ENCODE peak calls at places on chromosome 21, in four cellular contexts. W is esophagus squamous epithelium, L is sigmoid colon, O is HCT116. B is an unnamed sample.

GRCh38 chr21:24995206-24995605 is 612.1 kb downstream of the MRPL39 start:
- DNase-seq in W (no peak), L (no peak), O (no peak), B (no peak)

GRCh38 chr21:29870814-29871213 is 69.0 kb downstream of the GRIK1 start:
- DNase-seq in W (no peak), L (no peak), O (no peak), B (no peak)

GRCh38 chr21:29248124-29248523 is 50.6 kb upstream of the BACH1 start:
- DNase-seq in W (no peak), L (no peak), O (no peak), B (no peak)

GRCh38 chr21:43778469-43779335 is 2.6 kb upstream of the CSTB start:
- DNase-seq in W (no peak), L (no peak), O (no peak), B (no peak)

GRCh38 chr21:16942703-16943102 is 570.1 kb upstream of the CXADR start:
- DNase-seq in W (no peak), L (no peak), O (no peak), B (no peak)

GRCh38 chr21:35476616-35477395 is 427.7 kb upstream of the RUNX1 start:
- DNase-seq in W (no peak), L (no peak), O (no peak), B (no peak)

GRCh38 chr21:28642891-28643290 is 349.8 kb downstream of the LTN1 start:
- DNase-seq in W (no peak), L (no peak), O (no peak), B (no peak)

GRCh38 chr21:42575111-42575510 is 61.5 kb downstream of the SLC37A1 start:
- DNase-seq in W (no peak), L (no peak), O (no peak), B (no peak)

GRCh38 chr21:42527489-42528158 is 14.0 kb downstream of the SLC37A1 start:
- DNase-seq in W (no peak), L (no peak), O (no peak), B (no peak)

GRCh38 chr21:35426484-35426883 is 377.4 kb upstream of the RUNX1 start:
- DNase-seq in W (no peak), L (no peak), O (no peak), B (no peak)

GRCh38 chr21:27079807-27080206 is 112.9 kb upstream of the ADAMTS5 start:
- DNase-seq in W (no peak), L (no peak), O (no peak), B (no peak)

GRCh38 chr21:38985423-38986378 is 180.0 kb downstream of the ETS2 start:
- DNase-seq in W (no peak), L (peak; percentile 91), O (no peak), B (no peak)

GRCh38 chr21:21196848-21197247 is 198.6 kb downstream of the NCAM2 start:
- DNase-seq in W (no peak), L (no peak), O (no peak), B (no peak)

GRCh38 chr21:21200939-21201610 is 202.9 kb downstream of the NCAM2 start:
- DNase-seq in W (no peak), L (no peak), O (no peak), B (no peak)

GRCh38 chr21:21200103-21200938 is 202.1 kb downstream of the NCAM2 start:
- DNase-seq in W (no peak), L (peak; percentile 83), O (no peak), B (no peak)

GRCh38 chr21:21196087-21196486 is 197.9 kb downstream of the NCAM2 start:
- DNase-seq in W (no peak), L (no peak), O (no peak), B (no peak)

GRCh38 chr21:21199342-21200102 is 201.3 kb downstream of the NCAM2 start:
- DNase-seq in W (no peak), L (no peak), O (no peak), B (no peak)
- TF ChIP-seq POLR2A in W (no peak), L (no peak), O (no peak), B (no peak)

GRCh38 chr21:31182231-31183129 is 144.2 kb upstream of the KRTAP19-8 start:
- DNase-seq in W (no peak), L (no peak), O (no peak), B (no peak)

GRCh38 chr21:31176725-31177124 is 138.4 kb upstream of the KRTAP19-8 start:
- DNase-seq in W (no peak), L (no peak), O (no peak), B (no peak)

GRCh38 chr21:31181089-31181757 is 142.9 kb upstream of the KRTAP19-8 start:
- DNase-seq in W (no peak), L (no peak), O (no peak), B (no peak)

GRCh38 chr21:31184462-31184861 is 146.2 kb upstream of the KRTAP19-8 start:
- DNase-seq in W (no peak), L (no peak), O (no peak), B (no peak)

GRCh38 chr21:31180256-31181088 is 142.2 kb upstream of the KRTAP19-8 start:
- DNase-seq in W (no peak), L (no peak), O (peak; percentile 24), B (no peak)
- H3K4me3 ChIP-seq in W (no peak overlapping the region), L (no peak overlapping the region), O (no peak overlapping the region), B (no peak overlapping the region)

DNA sequence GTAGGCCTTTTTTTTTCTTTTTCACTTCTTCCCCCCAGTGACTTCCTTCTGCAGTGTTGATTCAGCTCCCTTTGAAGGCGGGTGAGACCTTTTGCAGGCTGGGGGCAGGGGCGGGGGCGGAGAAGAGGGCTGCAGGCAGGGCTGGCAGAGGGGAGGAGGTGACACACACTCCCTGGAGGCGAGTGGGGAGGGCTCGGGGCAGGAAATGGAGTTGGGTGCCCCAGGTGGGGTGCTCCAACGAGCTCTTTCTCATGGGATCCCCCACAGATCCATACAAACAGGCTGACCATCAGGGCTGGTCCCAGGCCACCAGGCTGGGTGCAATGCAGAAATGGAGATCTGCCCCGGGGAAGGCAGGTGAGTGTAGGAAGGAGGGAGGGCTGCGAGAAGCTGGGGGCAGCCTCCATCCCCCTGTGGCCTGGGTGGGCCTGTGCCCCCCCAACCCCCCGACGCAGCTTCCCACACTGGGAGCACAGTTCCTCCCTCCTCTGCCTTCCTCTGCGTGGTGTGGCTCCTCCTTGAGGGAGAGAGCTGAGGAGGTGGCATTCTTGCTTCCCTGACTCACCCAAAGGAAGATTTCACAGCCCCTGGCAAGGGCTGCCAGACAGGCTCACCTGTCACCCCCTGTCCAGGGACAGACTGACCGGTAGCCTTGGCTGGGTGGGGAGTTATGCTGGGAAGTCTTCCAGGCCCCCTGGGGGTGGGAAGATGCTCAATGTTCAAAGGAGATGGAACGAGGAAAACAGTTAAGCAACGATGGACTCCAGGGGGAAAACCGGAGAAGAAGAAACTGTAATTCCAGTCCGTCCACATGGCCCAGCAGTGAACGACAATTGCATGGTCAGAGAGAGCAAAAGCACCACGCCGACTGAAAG is 7.1 kb upstream of the ITGB2 start:
- DNase-seq in W (no peak), L (no peak), O (no peak), B (peak; percentile 68)
- TF ChIP-seq POLR2A in W (no peak), L (no peak), O (no peak), B (no peak)

DNA sequence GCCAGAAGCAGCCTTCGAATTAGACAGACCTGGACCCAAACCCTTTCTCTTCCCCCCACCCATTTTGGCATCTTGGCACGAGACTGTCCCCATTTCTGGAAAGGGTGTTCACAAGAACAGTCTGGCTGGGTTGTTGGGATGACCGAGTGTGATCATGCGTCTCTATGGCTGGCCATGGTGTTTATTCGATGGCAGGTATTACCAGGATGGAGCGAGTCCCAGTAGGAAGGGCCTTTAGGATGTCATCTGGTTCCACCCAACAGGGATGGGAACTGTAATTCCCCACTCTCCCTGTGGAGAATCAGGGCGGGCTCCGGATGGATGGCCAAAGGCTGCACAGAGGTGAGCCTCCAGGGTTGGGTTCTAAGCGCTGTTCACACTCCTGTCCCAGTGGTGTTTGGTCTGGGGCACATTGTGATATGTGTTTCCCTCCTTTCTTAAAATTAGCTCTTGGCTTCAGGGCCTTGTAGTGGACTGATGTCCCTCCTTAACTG is 33.4 kb upstream of the ATP5PO start:
- DNase-seq in W (no peak), L (no peak), O (no peak), B (no peak)
- H3K4me3 ChIP-seq in W (no peak overlapping the region), L (no peak overlapping the region), O (no peak overlapping the region), B (no peak overlapping the region)

B was measured in breast epithelium.